ENCODE peak calls at places on chromosome 22, in four cellular contexts. One of them, this sample, is unnamed.
A peak's percentile ranks its signal among the peaks of the same experiment; 100 is the strongest.

GRCh38 chr22:44153705-44154104 is 27.0 kb upstream of the PARVG start:
- DNase-seq in COR-L47: no peak
- DNase-seq in brain microvascular endothelial cell: no peak
- DNase-seq in activated T-helper 1 cell treated with anti-CD3 and anti-CD28 coated beads, Interleukin-12 subunit alpha, Interleukin-12 subunit beta, Interleukin-2, Interleukin-4 antibody, amounts not matched to agents 30 ng/mL and 10 ng/mL and 1 ng/mL, durations not matched to agents 14 hours and 24 hours and 36 hours: no peak
- DNase-seq in this sample: no peak

GRCh38 chr22:38291201-38291777 is 18.5 kb upstream of the TMEM184B start:
- DNase-seq in activated T-helper 1 cell treated with anti-CD3 and anti-CD28 coated beads, Interleukin-12 subunit alpha, Interleukin-12 subunit beta, Interleukin-2, Interleukin-4 antibody, amounts not matched to agents 30 ng/mL and 10 ng/mL and 1 ng/mL, durations not matched to agents 14 hours and 24 hours and 36 hours: no peak
- DNase-seq in COR-L47: no peak
- DNase-seq in brain microvascular endothelial cell: no peak
- DNase-seq in this sample: no peak

GRCh38 chr22:26559961-26560575 is 29.9 kb downstream of the TPST2 start:
- DNase-seq in brain microvascular endothelial cell: no peak
- DNase-seq in activated T-helper 1 cell treated with anti-CD3 and anti-CD28 coated beads, Interleukin-12 subunit alpha, Interleukin-12 subunit beta, Interleukin-2, Interleukin-4 antibody, amounts not matched to agents 30 ng/mL and 10 ng/mL and 1 ng/mL, durations not matched to agents 14 hours and 24 hours and 36 hours: no peak
- DNase-seq in COR-L47: no peak
- DNase-seq in this sample: no peak

GRCh38 chr22:41094036-41094435 is 1.6 kb downstream of the EP300 start:
- DNase-seq in activated T-helper 1 cell treated with anti-CD3 and anti-CD28 coated beads, Interleukin-12 subunit alpha, Interleukin-12 subunit beta, Interleukin-2, Interleukin-4 antibody, amounts not matched to agents 30 ng/mL and 10 ng/mL and 1 ng/mL, durations not matched to agents 14 hours and 24 hours and 36 hours: peak; percentile 4
- DNase-seq in COR-L47: no peak
- DNase-seq in brain microvascular endothelial cell: peak; percentile 16
- DNase-seq in this sample: peak; percentile 21

GRCh38 chr22:20430641-20431519 is 6.7 kb downstream of the SCARF2 start:
- DNase-seq in activated T-helper 1 cell treated with anti-CD3 and anti-CD28 coated beads, Interleukin-12 subunit alpha, Interleukin-12 subunit beta, Interleukin-2, Interleukin-4 antibody, amounts not matched to agents 30 ng/mL and 10 ng/mL and 1 ng/mL, durations not matched to agents 14 hours and 24 hours and 36 hours: peak; percentile 29
- DNase-seq in COR-L47: peak; percentile 73
- DNase-seq in brain microvascular endothelial cell: no peak
- DNase-seq in this sample: no peak

GRCh38 chr22:28230682-28231081 is 311.6 kb upstream of the PITPNB start:
- DNase-seq in activated T-helper 1 cell treated with anti-CD3 and anti-CD28 coated beads, Interleukin-12 subunit alpha, Interleukin-12 subunit beta, Interleukin-2, Interleukin-4 antibody, amounts not matched to agents 30 ng/mL and 10 ng/mL and 1 ng/mL, durations not matched to agents 14 hours and 24 hours and 36 hours: no peak
- DNase-seq in COR-L47: no peak
- DNase-seq in brain microvascular endothelial cell: no peak
- DNase-seq in this sample: no peak

GRCh38 chr22:19046719-19047609 is 75.2 kb downstream of the DGCR2 start:
- DNase-seq in activated T-helper 1 cell treated with anti-CD3 and anti-CD28 coated beads, Interleukin-12 subunit alpha, Interleukin-12 subunit beta, Interleukin-2, Interleukin-4 antibody, amounts not matched to agents 30 ng/mL and 10 ng/mL and 1 ng/mL, durations not matched to agents 14 hours and 24 hours and 36 hours: no peak
- DNase-seq in brain microvascular endothelial cell: no peak
- DNase-seq in COR-L47: no peak
- DNase-seq in this sample: no peak

GRCh38 chr22:19974233-19974861 is 32.7 kb upstream of the TXNRD2 start:
- DNase-seq in COR-L47: peak; percentile 97
- DNase-seq in activated T-helper 1 cell treated with anti-CD3 and anti-CD28 coated beads, Interleukin-12 subunit alpha, Interleukin-12 subunit beta, Interleukin-2, Interleukin-4 antibody, amounts not matched to agents 30 ng/mL and 10 ng/mL and 1 ng/mL, durations not matched to agents 14 hours and 24 hours and 36 hours: no peak
- DNase-seq in brain microvascular endothelial cell: peak; percentile 42
- DNase-seq in this sample: peak; percentile 67

GRCh38 chr22:48758021-48758561 is 1069.6 kb downstream of the BRD1 start:
- DNase-seq in brain microvascular endothelial cell: no peak
- DNase-seq in COR-L47: no peak
- DNase-seq in activated T-helper 1 cell treated with anti-CD3 and anti-CD28 coated beads, Interleukin-12 subunit alpha, Interleukin-12 subunit beta, Interleukin-2, Interleukin-4 antibody, amounts not matched to agents 30 ng/mL and 10 ng/mL and 1 ng/mL, durations not matched to agents 14 hours and 24 hours and 36 hours: no peak
- DNase-seq in this sample: no peak

GRCh38 chr22:46088541-46089311 is 61.6 kb upstream of the PPARA start:
- DNase-seq in COR-L47: no peak
- DNase-seq in brain microvascular endothelial cell: peak; percentile 48
- DNase-seq in activated T-helper 1 cell treated with anti-CD3 and anti-CD28 coated beads, Interleukin-12 subunit alpha, Interleukin-12 subunit beta, Interleukin-2, Interleukin-4 antibody, amounts not matched to agents 30 ng/mL and 10 ng/mL and 1 ng/mL, durations not matched to agents 14 hours and 24 hours and 36 hours: no peak
- DNase-seq in this sample: peak; percentile 83

GRCh38 chr22:17271711-17272451 is 52.6 kb upstream of the ADA2 start:
- DNase-seq in COR-L47: no peak
- DNase-seq in brain microvascular endothelial cell: no peak
- DNase-seq in activated T-helper 1 cell treated with anti-CD3 and anti-CD28 coated beads, Interleukin-12 subunit alpha, Interleukin-12 subunit beta, Interleukin-2, Interleukin-4 antibody, amounts not matched to agents 30 ng/mL and 10 ng/mL and 1 ng/mL, durations not matched to agents 14 hours and 24 hours and 36 hours: no peak
- DNase-seq in this sample: no peak

GRCh38 chr22:45553333-45554039 is 50.8 kb downstream of the FBLN1 start:
- DNase-seq in brain microvascular endothelial cell: peak; percentile 79
- DNase-seq in activated T-helper 1 cell treated with anti-CD3 and anti-CD28 coated beads, Interleukin-12 subunit alpha, Interleukin-12 subunit beta, Interleukin-2, Interleukin-4 antibody, amounts not matched to agents 30 ng/mL and 10 ng/mL and 1 ng/mL, durations not matched to agents 14 hours and 24 hours and 36 hours: peak; percentile 15
- DNase-seq in COR-L47: peak; percentile 68
- DNase-seq in this sample: peak; percentile 62

GRCh38 chr22:23060612-23061400 is 9.5 kb upstream of the GNAZ start:
- DNase-seq in brain microvascular endothelial cell: no peak
- DNase-seq in COR-L47: no peak
- DNase-seq in activated T-helper 1 cell treated with anti-CD3 and anti-CD28 coated beads, Interleukin-12 subunit alpha, Interleukin-12 subunit beta, Interleukin-2, Interleukin-4 antibody, amounts not matched to agents 30 ng/mL and 10 ng/mL and 1 ng/mL, durations not matched to agents 14 hours and 24 hours and 36 hours: no peak
- DNase-seq in this sample: no peak

GRCh38 chr22:23068096-23068831 is 2.1 kb upstream of the GNAZ start:
- DNase-seq in COR-L47: no peak
- DNase-seq in activated T-helper 1 cell treated with anti-CD3 and anti-CD28 coated beads, Interleukin-12 subunit alpha, Interleukin-12 subunit beta, Interleukin-2, Interleukin-4 antibody, amounts not matched to agents 30 ng/mL and 10 ng/mL and 1 ng/mL, durations not matched to agents 14 hours and 24 hours and 36 hours: no peak
- DNase-seq in brain microvascular endothelial cell: no peak
- DNase-seq in this sample: no peak

GRCh38 chr22:30305906-30306628 is 16.8 kb upstream of the CASTOR1 start:
- DNase-seq in brain microvascular endothelial cell: no peak
- DNase-seq in activated T-helper 1 cell treated with anti-CD3 and anti-CD28 coated beads, Interleukin-12 subunit alpha, Interleukin-12 subunit beta, Interleukin-2, Interleukin-4 antibody, amounts not matched to agents 30 ng/mL and 10 ng/mL and 1 ng/mL, durations not matched to agents 14 hours and 24 hours and 36 hours: no peak
- DNase-seq in COR-L47: no peak
- DNase-seq in this sample: no peak

GRCh38 chr22:50194037-50194809 is 6.6 kb upstream of the SELENOO start:
- DNase-seq in COR-L47: no peak
- DNase-seq in brain microvascular endothelial cell: no peak
- DNase-seq in activated T-helper 1 cell treated with anti-CD3 and anti-CD28 coated beads, Interleukin-12 subunit alpha, Interleukin-12 subunit beta, Interleukin-2, Interleukin-4 antibody, amounts not matched to agents 30 ng/mL and 10 ng/mL and 1 ng/mL, durations not matched to agents 14 hours and 24 hours and 36 hours: no peak
- DNase-seq in this sample: no peak

GRCh38 chr22:20550057-20550817 is 42.8 kb downstream of the MED15 start:
- DNase-seq in activated T-helper 1 cell treated with anti-CD3 and anti-CD28 coated beads, Interleukin-12 subunit alpha, Interleukin-12 subunit beta, Interleukin-2, Interleukin-4 antibody, amounts not matched to agents 30 ng/mL and 10 ng/mL and 1 ng/mL, durations not matched to agents 14 hours and 24 hours and 36 hours: no peak
- DNase-seq in COR-L47: no peak
- DNase-seq in brain microvascular endothelial cell: no peak
- DNase-seq in this sample: no peak

GRCh38 chr22:41902932-41903421 is 11.9 kb downstream of the SHISA8 start:
- DNase-seq in COR-L47: peak; percentile 85
- DNase-seq in brain microvascular endothelial cell: no peak
- DNase-seq in activated T-helper 1 cell treated with anti-CD3 and anti-CD28 coated beads, Interleukin-12 subunit alpha, Interleukin-12 subunit beta, Interleukin-2, Interleukin-4 antibody, amounts not matched to agents 30 ng/mL and 10 ng/mL and 1 ng/mL, durations not matched to agents 14 hours and 24 hours and 36 hours: no peak
- DNase-seq in this sample: no peak

GRCh38 chr22:30212363-30212995 is 34.1 kb downstream of the LIF start:
- DNase-seq in brain microvascular endothelial cell: peak; percentile 94
- DNase-seq in COR-L47: no peak
- DNase-seq in activated T-helper 1 cell treated with anti-CD3 and anti-CD28 coated beads, Interleukin-12 subunit alpha, Interleukin-12 subunit beta, Interleukin-2, Interleukin-4 antibody, amounts not matched to agents 30 ng/mL and 10 ng/mL and 1 ng/mL, durations not matched to agents 14 hours and 24 hours and 36 hours: no peak
- DNase-seq in this sample: peak; percentile 96

GRCh38 chr22:37588540-37589215 is 8.8 kb upstream of the LGALS2 start:
- DNase-seq in COR-L47: peak; percentile 57
- DNase-seq in activated T-helper 1 cell treated with anti-CD3 and anti-CD28 coated beads, Interleukin-12 subunit alpha, Interleukin-12 subunit beta, Interleukin-2, Interleukin-4 antibody, amounts not matched to agents 30 ng/mL and 10 ng/mL and 1 ng/mL, durations not matched to agents 14 hours and 24 hours and 36 hours: no peak
- DNase-seq in brain microvascular endothelial cell: no peak
- DNase-seq in this sample: no peak

GRCh38 chr22:23773247-23774113 is 831 bp downstream of the MMP11 start:
- DNase-seq in activated T-helper 1 cell treated with anti-CD3 and anti-CD28 coated beads, Interleukin-12 subunit alpha, Interleukin-12 subunit beta, Interleukin-2, Interleukin-4 antibody, amounts not matched to agents 30 ng/mL and 10 ng/mL and 1 ng/mL, durations not matched to agents 14 hours and 24 hours and 36 hours: no peak
- DNase-seq in brain microvascular endothelial cell: no peak
- DNase-seq in COR-L47: peak; percentile 42
- DNase-seq in this sample: no peak

GRCh38 chr22:19943665-19944026 is 2.0 kb upstream of the TXNRD2 start:
- DNase-seq in brain microvascular endothelial cell: peak; percentile 70
- DNase-seq in activated T-helper 1 cell treated with anti-CD3 and anti-CD28 coated beads, Interleukin-12 subunit alpha, Interleukin-12 subunit beta, Interleukin-2, Interleukin-4 antibody, amounts not matched to agents 30 ng/mL and 10 ng/mL and 1 ng/mL, durations not matched to agents 14 hours and 24 hours and 36 hours: no peak
- DNase-seq in COR-L47: no peak
- DNase-seq in this sample: peak; percentile 72

GRCh38 chr22:37467556-37467955 is 18.6 kb downstream of the MFNG start:
- DNase-seq in COR-L47: no peak
- DNase-seq in brain microvascular endothelial cell: no peak
- DNase-seq in activated T-helper 1 cell treated with anti-CD3 and anti-CD28 coated beads, Interleukin-12 subunit alpha, Interleukin-12 subunit beta, Interleukin-2, Interleukin-4 antibody, amounts not matched to agents 30 ng/mL and 10 ng/mL and 1 ng/mL, durations not matched to agents 14 hours and 24 hours and 36 hours: no peak
- DNase-seq in this sample: no peak

GRCh38 chr22:23751441-23751996 is 607 bp upstream of the ZNF70 start:
- DNase-seq in COR-L47: no peak
- DNase-seq in brain microvascular endothelial cell: no peak
- DNase-seq in activated T-helper 1 cell treated with anti-CD3 and anti-CD28 coated beads, Interleukin-12 subunit alpha, Interleukin-12 subunit beta, Interleukin-2, Interleukin-4 antibody, amounts not matched to agents 30 ng/mL and 10 ng/mL and 1 ng/mL, durations not matched to agents 14 hours and 24 hours and 36 hours: no peak
- DNase-seq in this sample: no peak

GRCh38 chr22:24437091-24437490 is 9.7 kb downstream of the ADORA2A start:
- DNase-seq in COR-L47: no peak
- DNase-seq in activated T-helper 1 cell treated with anti-CD3 and anti-CD28 coated beads, Interleukin-12 subunit alpha, Interleukin-12 subunit beta, Interleukin-2, Interleukin-4 antibody, amounts not matched to agents 30 ng/mL and 10 ng/mL and 1 ng/mL, durations not matched to agents 14 hours and 24 hours and 36 hours: no peak
- DNase-seq in brain microvascular endothelial cell: no peak
- DNase-seq in this sample: no peak

GRCh38 chr22:25753252-25753651 is 11.3 kb downstream of the MYO18B start:
- DNase-seq in activated T-helper 1 cell treated with anti-CD3 and anti-CD28 coated beads, Interleukin-12 subunit alpha, Interleukin-12 subunit beta, Interleukin-2, Interleukin-4 antibody, amounts not matched to agents 30 ng/mL and 10 ng/mL and 1 ng/mL, durations not matched to agents 14 hours and 24 hours and 36 hours: no peak
- DNase-seq in COR-L47: no peak
- DNase-seq in brain microvascular endothelial cell: no peak
- DNase-seq in this sample: peak; percentile 82

GRCh38 chr22:27677895-27678458 is 123.6 kb downstream of the MN1 start:
- DNase-seq in activated T-helper 1 cell treated with anti-CD3 and anti-CD28 coated beads, Interleukin-12 subunit alpha, Interleukin-12 subunit beta, Interleukin-2, Interleukin-4 antibody, amounts not matched to agents 30 ng/mL and 10 ng/mL and 1 ng/mL, durations not matched to agents 14 hours and 24 hours and 36 hours: no peak
- DNase-seq in COR-L47: no peak
- DNase-seq in brain microvascular endothelial cell: no peak
- DNase-seq in this sample: no peak

GRCh38 chr22:29277927-29278326 is 9.9 kb downstream of the EWSR1 start:
- DNase-seq in activated T-helper 1 cell treated with anti-CD3 and anti-CD28 coated beads, Interleukin-12 subunit alpha, Interleukin-12 subunit beta, Interleukin-2, Interleukin-4 antibody, amounts not matched to agents 30 ng/mL and 10 ng/mL and 1 ng/mL, durations not matched to agents 14 hours and 24 hours and 36 hours: no peak
- DNase-seq in brain microvascular endothelial cell: no peak
- DNase-seq in COR-L47: no peak
- DNase-seq in this sample: no peak

GRCh38 chr22:19848298-19849224 is 6.1 kb downstream of the GNB1L start:
- DNase-seq in activated T-helper 1 cell treated with anti-CD3 and anti-CD28 coated beads, Interleukin-12 subunit alpha, Interleukin-12 subunit beta, Interleukin-2, Interleukin-4 antibody, amounts not matched to agents 30 ng/mL and 10 ng/mL and 1 ng/mL, durations not matched to agents 14 hours and 24 hours and 36 hours: no peak
- DNase-seq in brain microvascular endothelial cell: no peak
- DNase-seq in COR-L47: no peak
- DNase-seq in this sample: peak; percentile 59

GRCh38 chr22:43014876-43015676 is at the start of gene PACSIN2:
- DNase-seq in COR-L47: peak; percentile 98
- DNase-seq in activated T-helper 1 cell treated with anti-CD3 and anti-CD28 coated beads, Interleukin-12 subunit alpha, Interleukin-12 subunit beta, Interleukin-2, Interleukin-4 antibody, amounts not matched to agents 30 ng/mL and 10 ng/mL and 1 ng/mL, durations not matched to agents 14 hours and 24 hours and 36 hours: peak; percentile 99
- DNase-seq in brain microvascular endothelial cell: peak; percentile 99
- DNase-seq in this sample: peak; percentile 95

GRCh38 chr22:50146440-50147228 is 23.9 kb upstream of the PANX2 start:
- DNase-seq in brain microvascular endothelial cell: peak; percentile 61
- DNase-seq in activated T-helper 1 cell treated with anti-CD3 and anti-CD28 coated beads, Interleukin-12 subunit alpha, Interleukin-12 subunit beta, Interleukin-2, Interleukin-4 antibody, amounts not matched to agents 30 ng/mL and 10 ng/mL and 1 ng/mL, durations not matched to agents 14 hours and 24 hours and 36 hours: no peak
- DNase-seq in COR-L47: no peak
- DNase-seq in this sample: peak; percentile 52

This sample was measured in HT1080.